ENCODE peak calls at places on chromosomes 7 and 10, in five cellular contexts. N is kidney, Y is left ventricle myocardium inferior, A is tibial nerve, P is adrenal gland. S is an unnamed sample.

GRCh38 chr7:33452805-33453502 is 323.6 kb downstream of the BBS9 start:
- DNase-seq in Y (no peak), A (no peak), P (no peak), N (no peak), S (no peak)

GRCh38 chr7:44559485-44559884 is 14.2 kb downstream of the DDX56 start:
- DNase-seq in P (no peak), A (no peak), N (no peak), Y (no peak), S (no peak)

GRCh38 chr7:130362251-130362650 is 17.6 kb downstream of the CPA5 start:
- DNase-seq in P (no peak), A (no peak), Y (no peak), N (no peak), S (no peak)

GRCh38 chr7:155963356-155963755 is 151.1 kb upstream of the SHH start:
- DNase-seq in Y (no peak), A (no peak), N (no peak), P (no peak), S (no peak)

GRCh38 chr7:2437537-2438148 is 34.2 kb downstream of the CHST12 start:
- DNase-seq in N (no peak), Y (no peak), P (no peak), A (no peak), S (no peak)

GRCh38 chr7:150406311-150406564 is 27.1 kb downstream of the ZNF775 start:
- DNase-seq in Y (no peak), P (no peak), N (no peak), A (no peak), S (no peak)

GRCh38 chr7:29957921-29958320 is 31.7 kb downstream of the SCRN1 start:
- DNase-seq in Y (no peak), N (no peak), P (no peak), A (no peak), S (no peak)

GRCh38 chr7:41624818-41625217 is 78.1 kb downstream of the INHBA start:
- DNase-seq in N (no peak), A (peak; percentile 20), P (no peak), Y (no peak), S (no peak)

GRCh38 chr10:88114368-88114767 is 250.9 kb downstream of the PTEN start:
- DNase-seq in A (no peak), Y (peak; percentile 24), N (no peak), P (peak; percentile 40), S (peak; percentile 19)

GRCh38 chr7:142496545-142496991 is 238.7 kb upstream of the PRSS58 start:
- DNase-seq in P (no peak), Y (no peak), N (no peak), A (no peak), S (no peak)

GRCh38 chr7:143906895-143907294 is 4.9 kb upstream of the TCAF1 start:
- DNase-seq in N (no peak), Y (no peak), A (no peak), P (no peak), S (no peak)

GRCh38 chr10:75508814-75509306 is 77.4 kb downstream of the LRMDA start:
- DNase-seq in Y (no peak), A (no peak), P (no peak), N (no peak), S (peak; percentile 69)

GRCh38 chr10:79346388-79347225 is 662 bp upstream of the PPIF start:
- DNase-seq in Y (no peak), N (peak; percentile 73), P (no peak), A (no peak), S (peak; percentile 43)

GRCh38 chr10:71975891-71976725 is 11.9 kb downstream of the CHST3 start:
- DNase-seq in N (no peak), P (peak; percentile 73), A (peak; percentile 59), Y (no peak), S (peak; percentile 61)

GRCh38 chr10:100133801-100134200 is 52.0 kb downstream of the ERLIN1 start:
- DNase-seq in Y (no peak), P (no peak), A (no peak), N (no peak), S (no peak)

GRCh38 chr7:152735443-152736004 is 24.0 kb upstream of the ACTR3B start:
- DNase-seq in N (no peak), A (no peak), P (no peak), Y (no peak), S (no peak)

GRCh38 chr10:88986549-88987242 is 3.9 kb upstream of the FAS start:
- DNase-seq in P (peak; percentile 44), Y (no peak), A (peak; percentile 67), N (no peak), S (no peak)

GRCh38 chr7:138239244-138239643 is 163.0 kb downstream of the AKR1D1 start:
- DNase-seq in P (no peak), Y (no peak), A (no peak), N (no peak), S (no peak)

GRCh38 chr7:87128883-87129282 is 23.4 kb upstream of the DMTF1 start:
- DNase-seq in P (no peak), A (no peak), Y (no peak), N (no peak), S (no peak)

GRCh38 chr7:152848026-152848425 is 88.5 kb downstream of the ACTR3B start:
- DNase-seq in Y (no peak), A (no peak), P (no peak), N (no peak), S (no peak)

GRCh38 chr10:119663866-119664698 is 12.9 kb downstream of the BAG3 start:
- DNase-seq in P (no peak), A (no peak), N (no peak), Y (no peak), S (no peak)

GRCh38 chr10:119667562-119668328 is 16.6 kb downstream of the BAG3 start:
- DNase-seq in P (peak; percentile 83), Y (peak; percentile 80), A (peak; percentile 48), N (peak; percentile 89), S (peak; percentile 56)

GRCh38 chr10:119665901-119666708 is 14.9 kb downstream of the BAG3 start:
- DNase-seq in P (no peak), N (no peak), Y (no peak), A (no peak), S (no peak)

GRCh38 chr10:119668461-119668860 is 17.3 kb downstream of the BAG3 start:
- DNase-seq in N (no peak), Y (no peak), A (no peak), P (no peak), S (no peak)

DNA sequence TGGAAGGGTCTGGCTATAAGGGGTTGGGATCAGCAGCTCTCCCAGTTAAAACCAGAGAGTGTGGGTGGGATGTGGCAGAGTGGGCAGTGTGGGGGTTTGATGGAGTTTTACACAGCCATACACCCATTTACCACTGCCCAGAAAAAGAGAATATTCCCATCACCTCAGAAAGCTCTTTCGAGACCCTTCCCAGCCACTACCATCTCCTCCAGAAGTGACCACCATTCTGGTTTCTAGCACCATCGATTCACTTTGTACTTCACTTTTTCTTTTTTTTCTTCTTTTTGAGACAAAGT is 15.5 kb downstream of the BAG3 start:
- DNase-seq in N (no peak), Y (no peak), A (no peak), P (no peak), S (no peak)
- H3K4me1 ChIP-seq in N (peaks cover 48% of the 10 kb centered on the region), Y (peaks cover 98% of the 10 kb centered on the region), A (peaks cover 68% of the 10 kb centered on the region), P (peaks cover 65% of the 10 kb centered on the region), S (no peaks in the 10 kb centered on the region)

DNA sequence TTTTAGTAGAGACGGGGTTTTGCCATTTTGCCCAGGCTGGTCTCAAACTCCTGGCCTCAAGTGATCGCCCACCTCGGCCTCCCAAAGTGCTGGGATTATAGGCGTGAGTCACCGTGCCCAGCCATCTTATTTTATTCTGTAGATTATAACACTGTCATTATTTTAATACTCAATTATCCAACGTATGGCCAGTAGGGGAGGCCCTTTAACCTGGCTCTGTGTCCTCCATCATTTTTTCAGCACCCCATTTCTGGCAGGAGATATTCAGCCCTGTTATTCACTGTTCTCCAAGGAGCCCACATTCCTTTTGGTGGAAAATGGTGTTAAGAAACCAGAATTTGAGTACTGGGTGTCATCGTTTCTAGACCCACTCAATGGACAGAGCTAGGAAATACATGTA is 31.5 kb downstream of the PDSS1 start:
- DNase-seq in P (no peak), Y (no peak), A (no peak), N (no peak), S (no peak)
- TF ChIP-seq CTCF in P (no peak), Y (no peak), A (no peak), N (no peak), S (no peak)

GRCh38 chr7:979886-980571 is 3.0 kb upstream of the CYP2W1 start:
- DNase-seq in N (peak; percentile 63), P (no peak), Y (no peak), A (no peak), S (no peak)

GRCh38 chr7:978416-979091 is 3.2 kb upstream of the COX19 start:
- DNase-seq in A (no peak), Y (no peak), N (peak; percentile 68), P (no peak), S (no peak)

GRCh38 chr7:977326-978048 is 2.1 kb upstream of the COX19 start:
- DNase-seq in Y (no peak), A (no peak), P (peak; percentile 83), N (peak; percentile 84), S (no peak)

GRCh38 chr7:976901-977325 is 1.6 kb upstream of the COX19 start:
- DNase-seq in P (no peak), N (no peak), A (no peak), Y (no peak), S (no peak)

GRCh38 chr7:978049-978346 is 2.6 kb upstream of the COX19 start:
- DNase-seq in N (peak; percentile 62), A (no peak), P (no peak), Y (no peak), S (no peak)
- H3K4me1 ChIP-seq in N (peaks cover 23% of the 10 kb centered on the region), A (peaks cover 40% of the 10 kb centered on the region), P (peaks cover 42% of the 10 kb centered on the region), Y (peaks cover 30% of the 10 kb centered on the region), S (peaks cover 6% of the 10 kb centered on the region)

GRCh38 chr7:128921866-128922440 is 11.4 kb upstream of the KCP start:
- DNase-seq in N (no peak), P (no peak), A (no peak), Y (no peak), S (no peak)

GRCh38 chr7:128920913-128921582 is 10.5 kb upstream of the KCP start:
- DNase-seq in A (no peak), N (peak; percentile 94), P (no peak), Y (no peak), S (no peak)

GRCh38 chr7:128919241-128919640 is 8.7 kb upstream of the KCP start:
- DNase-seq in N (no peak), Y (no peak), P (no peak), A (no peak), S (no peak)

GRCh38 chr7:128918266-128918665 is 7.8 kb upstream of the KCP start:
- DNase-seq in N (no peak), Y (no peak), A (no peak), P (no peak), S (no peak)

DNA sequence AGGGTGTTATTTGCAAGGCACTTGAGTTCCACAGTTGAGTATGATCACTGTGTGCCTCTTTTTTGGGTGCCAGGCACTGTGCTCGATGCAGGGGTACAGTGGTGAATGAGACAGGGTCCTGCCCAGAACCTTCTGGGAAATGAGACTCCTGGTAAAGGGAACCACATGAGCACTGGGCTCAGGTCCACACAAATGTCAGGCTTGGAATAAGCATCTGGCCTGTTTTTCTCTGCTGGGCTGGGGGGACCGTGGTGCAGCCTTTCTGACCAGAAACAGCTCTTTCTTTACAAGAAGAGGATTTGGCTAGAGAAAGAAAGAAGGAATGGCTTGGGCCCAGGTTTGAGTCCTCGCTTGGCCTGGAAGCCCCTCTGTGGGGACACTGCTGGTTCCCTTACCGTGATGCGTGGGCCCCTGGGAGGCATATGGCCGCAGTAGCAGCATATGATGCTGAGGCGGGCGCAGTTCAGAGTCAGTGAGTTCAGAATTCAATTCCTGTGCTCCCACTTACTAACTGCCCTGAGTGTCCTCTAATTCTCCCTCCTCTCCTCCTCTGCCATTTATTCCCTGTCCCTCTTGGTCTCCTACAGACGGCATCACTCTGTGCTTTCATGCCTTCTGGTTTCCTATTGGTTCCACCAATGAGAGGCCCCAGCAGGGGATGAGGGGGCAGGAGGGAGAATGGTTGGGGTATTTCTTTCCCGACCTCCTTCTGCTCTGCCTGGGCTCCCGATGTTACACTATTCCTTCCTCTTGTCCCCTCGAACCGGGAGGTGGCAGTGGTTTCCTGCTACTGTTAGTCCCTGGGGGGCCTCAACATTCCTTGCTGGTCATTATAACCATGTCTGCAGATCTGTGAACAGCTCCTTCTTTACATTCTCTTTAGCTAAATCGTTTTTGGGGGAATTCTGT is 9.6 kb upstream of the KCP start:
- DNase-seq in N (no peak), A (no peak), P (no peak), Y (no peak), S (no peak)
- TF ChIP-seq CTCF in N (peak; percentile 8), A (no peak), P (no peak), Y (no peak), S (no peak)